ENCODE peak calls at places on chromosomes 13 and 19, in six cellular contexts. I is GM19239, C is GM13976, L is WTC11, X is mesendoderm, E is AG09319. Q is an unnamed sample.

GRCh38 chr13:36998624-36999041 is 507 bp downstream of the ALG5 start:
- DNase-seq in I (no peak), C (no peak), L (peak), X (peak), E (no peak), Q (peak)

GRCh38 chr19:21921691-21922180 is 85.8 kb upstream of the ZNF43 start:
- DNase-seq in I (no peak), C (no peak), L (no peak), X (no peak), E (no peak), Q (no peak)

GRCh38 chr19:27742041-27742440 is 1470.9 kb downstream of the UQCRFS1 start:
- DNase-seq in I (no peak), C (no peak), L (no peak), X (no peak), E (no peak), Q (no peak)

GRCh38 chr19:56132316-56132822 is 8.7 kb upstream of the ZNF444 start:
- DNase-seq in I (no peak), C (no peak), L (no peak), X (no peak), E (peak), Q (no peak)

GRCh38 chr19:17348700-17349099 is 11.3 kb downstream of the GTPBP3 start:
- DNase-seq in I (no peak), C (peak), L (peak), X (peak), E (no peak), Q (no peak)

GRCh38 chr13:100434010-100434763 is 154.4 kb downstream of the GGACT start:
- DNase-seq in I (no peak), C (peak), L (no peak), X (peak), E (no peak), Q (no peak)

GRCh38 chr19:43872547-43873336 is 45.6 kb downstream of the ZNF283 start:
- DNase-seq in I (no peak), C (no peak), L (no peak), X (peak), E (no peak), Q (no peak)

GRCh38 chr19:18436651-18437478 is 1.1 kb downstream of the ISYNA1 start:
- DNase-seq in I (peak), C (peak), L (peak), X (peak), E (no peak), Q (peak)

GRCh38 chr19:7911509-7912143 is 3.0 kb upstream of the TGFBR3L start:
- DNase-seq in I (no peak), C (no peak), L (no peak), X (no peak), E (no peak), Q (no peak)

GRCh38 chr19:31979362-31979761 is 366.0 kb upstream of the ZNF507 start:
- DNase-seq in I (no peak), C (no peak), L (no peak), X (no peak), E (no peak), Q (no peak)

GRCh38 chr19:2280633-2281264 is 1.2 kb downstream of the PEAK3 start:
- DNase-seq in I (no peak), C (no peak), L (no peak), X (no peak), E (no peak), Q (no peak)

GRCh38 chr13:71055047-71055446 is 812.0 kb downstream of the DACH1 start:
- DNase-seq in I (no peak), C (no peak), L (no peak), X (no peak), E (no peak), Q (no peak)

GRCh38 chr19:32971012-32971595 is 654 bp downstream of the CEP89 start:
- DNase-seq in I (no peak), C (no peak), L (no peak), X (no peak), E (no peak), Q (no peak)

GRCh38 chr19:56727731-56728130 is 56.2 kb upstream of the ZNF835 start:
- DNase-seq in I (no peak), C (no peak), L (no peak), X (peak), E (no peak), Q (no peak)

GRCh38 chr19:18776288-18776594 is 14.9 kb downstream of the COMP start:
- DNase-seq in I (no peak), C (no peak), L (no peak), X (peak), E (no peak), Q (no peak)

GRCh38 chr19:11269408-11269807 is 7.1 kb upstream of the DOCK6 start:
- DNase-seq in I (no peak), C (peak), L (no peak), X (no peak), E (no peak), Q (no peak)

GRCh38 chr19:14528419-14529253 is 758 bp upstream of the TECR start:
- DNase-seq in I (no peak), C (no peak), L (no peak), X (no peak), E (no peak), Q (no peak)

GRCh38 chr19:16985403-16985802 is 41.2 kb downstream of the CPAMD8 start:
- DNase-seq in I (no peak), C (no peak), L (no peak), X (no peak), E (no peak), Q (no peak)

GRCh38 chr13:66794340-66795031 is 435.6 kb downstream of the PCDH9 start:
- DNase-seq in I (no peak), C (no peak), L (no peak), X (no peak), E (no peak), Q (no peak)

GRCh38 chr19:48696353-48697010 is 711 bp downstream of the FUT2 start:
- DNase-seq in I (no peak), C (no peak), L (peak), X (peak), E (no peak), Q (no peak)

GRCh38 chr19:18208098-18208951 is 4.5 kb upstream of the RAB3A start:
- DNase-seq in I (no peak), C (peak), L (peak), X (no peak), E (peak), Q (peak)

GRCh38 chr19:49677232-49677881 is at the start of gene PRMT1:
- DNase-seq in I (no peak), C (no peak), L (peak), X (peak), E (no peak), Q (peak)

GRCh38 chr19:13181747-13182388 is 31.7 kb downstream of the IER2 start:
- DNase-seq in I (no peak), C (peak), L (no peak), X (no peak), E (no peak), Q (no peak)

GRCh38 chr19:3471954-3472655 is 8.2 kb downstream of the SMIM24 start:
- DNase-seq in I (no peak), C (peak), L (peak), X (no peak), E (no peak), Q (peak)